ENCODE peak calls at places on chromosomes 13 and 19, in eight cellular contexts. Y is AG04450; C is effector memory CD4-positive, alpha-beta T cell; D is aorta; O is breast epithelium; T is ascending aorta; U is brain microvascular endothelial cell; Z is CD8-positive, alpha-beta T cell. N is an unnamed sample.
A peak's percentile ranks its signal among the peaks of the same experiment; 100 is the strongest.

GRCh38 chr19:44738603-44739585 is 9.6 kb upstream of the BCL3 start:
- DNase-seq in Y (no peak), C (no peak), D (no peak), O (no peak), T (no peak), U (no peak), Z (no peak), N (peak; percentile 83)

GRCh38 chr19:34975056-34975455 is 11.0 kb upstream of the ZNF792 start:
- DNase-seq in Y (no peak), C (no peak), D (no peak), O (no peak), T (no peak), U (no peak), Z (no peak), N (no peak)

GRCh38 chr19:8001651-8001994 is 3.8 kb downstream of the ELAVL1 start:
- DNase-seq in Y (no peak), C (no peak), D (no peak), O (no peak), T (no peak), U (no peak), Z (no peak), N (no peak)

GRCh38 chr13:42883142-42883541 is 101.8 kb downstream of the FAM216B start:
- DNase-seq in Y (no peak), C (no peak), D (no peak), O (no peak), T (no peak), U (peak; percentile 22), Z (no peak), N (no peak)

GRCh38 chr19:4844348-4845179 is 13.1 kb upstream of the TICAM1 start:
- DNase-seq in Y (no peak), C (no peak), D (no peak), O (no peak), T (no peak), U (no peak), Z (no peak), N (no peak)

GRCh38 chr19:40594657-40595077 is 6.5 kb upstream of the LTBP4 start:
- DNase-seq in Y (no peak), C (no peak), D (no peak), O (no peak), T (no peak), U (peak; percentile 44), Z (no peak), N (no peak)

GRCh38 chr19:40803857-40804782 is 5.1 kb downstream of the EGLN2 start:
- DNase-seq in Y (no peak), C (peak; percentile 66), D (peak; percentile 54), O (no peak), T (no peak), U (no peak), Z (peak; percentile 84), N (peak; percentile 79)

GRCh38 chr13:36839281-36839680 is 20.3 kb downstream of the RFXAP start:
- DNase-seq in Y (no peak), C (no peak), D (no peak), O (no peak), T (no peak), U (no peak), Z (no peak), N (no peak)

DNA sequence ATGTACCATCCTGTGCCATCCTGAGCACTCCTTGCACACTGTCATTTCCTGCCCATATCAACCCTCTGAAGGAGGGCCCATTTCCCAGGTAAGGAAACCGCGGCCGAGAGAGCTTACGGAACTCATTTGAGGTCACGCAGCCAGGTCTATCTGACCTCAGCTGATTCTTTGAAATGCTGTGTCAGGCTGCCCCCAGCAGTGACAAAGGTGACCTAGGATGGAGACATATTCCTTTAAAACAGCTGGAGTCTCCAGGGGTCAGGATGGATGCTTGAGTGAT is 42.2 kb upstream of the VSTM2B start:
- DNase-seq in Y (no peak), C (no peak), D (peak; percentile 41), O (no peak), T (no peak), U (no peak), Z (no peak), N (no peak)
- H3K27me3 ChIP-seq in Y (no peaks in the 10 kb centered on the region), C (no peaks in the 10 kb centered on the region), D (no peaks in the 10 kb centered on the region), O (no peaks in the 10 kb centered on the region), T (no peaks in the 10 kb centered on the region), U (no peaks in the 10 kb centered on the region), Z (no peaks in the 10 kb centered on the region), N (peaks cover 32% of the 10 kb centered on the region)

GRCh38 chr13:97221491-97221890 is 642 bp upstream of the MBNL2 start:
- DNase-seq in Y (no peak), C (no peak), D (no peak), O (no peak), T (no peak), U (no peak), Z (no peak), N (no peak)
- H3K4me3 ChIP-seq in Y (peak overlapping the region; percentile 82), C (no peak overlapping the region), D (peak overlapping the region; percentile 100), O (peak overlapping the region; percentile 65), T (peak overlapping the region; percentile 78), U (no peak overlapping the region), Z (peak overlapping the region; percentile 76), N (peak overlapping the region; percentile 53)

DNA sequence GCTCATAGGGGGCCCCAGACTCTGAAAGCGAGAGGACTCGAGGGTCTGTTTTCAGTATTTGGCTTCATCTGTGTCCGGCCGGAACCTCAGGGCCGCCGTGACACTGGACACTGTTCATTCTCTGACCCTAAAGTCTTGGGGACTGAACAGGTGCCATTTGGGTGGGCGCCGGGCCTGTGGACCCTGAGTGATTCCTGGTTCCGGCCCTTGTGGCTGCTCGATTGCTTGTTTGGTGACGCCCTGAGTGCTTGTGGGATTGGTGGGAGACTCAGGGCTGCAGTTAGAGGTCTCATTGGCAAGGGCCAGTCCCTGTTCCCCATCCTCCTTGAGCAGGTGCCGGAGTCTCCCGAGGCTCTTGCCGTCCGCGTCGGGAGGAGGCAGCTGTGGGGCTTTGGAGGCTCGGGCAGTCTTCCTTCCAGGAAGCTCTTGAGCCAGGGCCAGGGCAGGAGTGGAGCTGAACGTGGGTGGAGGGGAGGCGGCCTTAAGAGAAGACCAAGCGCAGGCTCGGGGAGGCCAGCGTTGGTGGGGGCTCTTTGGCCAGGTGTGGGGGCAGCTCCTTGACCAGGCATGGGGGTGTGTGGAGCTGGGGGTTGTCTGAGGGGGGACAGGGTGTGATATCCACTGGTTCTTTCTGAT is 4.7 kb downstream of the PTBP1 start:
- DNase-seq in Y (no peak), C (no peak), D (no peak), O (no peak), T (no peak), U (no peak), Z (no peak), N (peak; percentile 87)
- H3K27ac ChIP-seq in Y (peak overlapping the region; percentile 31), C (peak overlapping the region; percentile 41), D (no peak overlapping the region), O (peak overlapping the region; percentile 85), T (peak overlapping the region; percentile 32), U (peak overlapping the region; percentile 37), Z (peak overlapping the region; percentile 20), N (peak overlapping the region; percentile 95)

GRCh38 chr19:6044056-6044805 is 66.1 kb downstream of the RFX2 start:
- DNase-seq in Y (no peak), C (no peak), D (no peak), O (peak; percentile 28), T (no peak), U (no peak), Z (no peak), N (no peak)

GRCh38 chr19:6045108-6045507 is 65.2 kb downstream of the RFX2 start:
- DNase-seq in Y (no peak), C (no peak), D (no peak), O (peak; percentile 17), T (no peak), U (no peak), Z (no peak), N (no peak)

GRCh38 chr19:6041071-6041470 is 63.1 kb upstream of the RANBP3 start:
- DNase-seq in Y (no peak), C (no peak), D (no peak), O (peak; percentile 14), T (no peak), U (no peak), Z (no peak), N (no peak)

GRCh38 chr19:6041991-6042421 is 64.1 kb upstream of the RANBP3 start:
- DNase-seq in Y (no peak), C (no peak), D (no peak), O (peak; percentile 33), T (no peak), U (no peak), Z (no peak), N (no peak)

DNA sequence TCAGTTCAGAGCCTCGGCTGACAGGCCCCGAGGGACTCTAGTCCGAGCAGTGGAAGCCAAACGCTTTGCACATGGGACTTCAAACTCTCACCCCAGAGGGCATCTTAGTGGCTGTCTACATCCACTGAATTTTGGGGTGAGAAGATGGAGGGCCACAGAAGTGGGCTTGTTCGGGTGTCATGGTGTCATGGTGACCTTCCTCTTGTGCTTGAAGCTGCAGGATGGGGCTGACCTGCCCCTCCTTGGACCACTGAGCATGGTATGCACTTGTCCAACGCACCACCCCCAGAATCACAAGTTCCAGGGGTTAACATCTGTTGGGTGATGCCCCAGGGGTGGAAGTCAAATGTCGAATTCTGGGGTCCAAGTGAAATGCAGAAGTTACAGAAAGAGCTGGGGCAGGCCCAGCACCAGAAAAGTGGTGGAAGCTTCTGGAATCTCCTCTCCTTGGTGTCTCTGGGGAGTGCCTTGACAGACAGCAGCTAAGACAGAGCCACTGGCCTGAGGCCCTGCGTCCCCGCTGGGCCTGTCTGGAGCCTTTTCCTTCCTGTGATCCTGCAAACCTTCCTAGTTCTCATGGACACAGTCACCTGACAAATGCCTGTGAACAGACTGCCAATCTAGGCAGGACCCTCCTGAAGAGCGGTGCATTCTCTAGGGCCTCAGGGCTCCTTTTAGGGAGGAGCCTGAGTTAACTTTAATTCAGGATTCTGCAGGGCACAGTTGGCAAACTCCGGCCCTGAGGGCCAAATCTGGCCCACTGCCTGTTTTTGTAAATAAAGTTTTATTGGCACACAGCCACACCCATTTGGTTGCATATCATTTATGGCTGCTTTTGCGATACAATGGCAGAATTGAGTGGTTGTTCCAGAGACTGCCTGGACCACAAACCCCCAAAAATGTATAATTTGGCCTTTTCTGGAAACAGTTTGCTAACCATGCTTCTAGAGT is 65.1 kb upstream of the RANBP3 start:
- DNase-seq in Y (no peak), C (no peak), D (no peak), O (peak; percentile 24), T (no peak), U (no peak), Z (no peak), N (no peak)
- H3K27me3 ChIP-seq in Y (no peaks in the 10 kb centered on the region), C (no peaks in the 10 kb centered on the region), D (no peaks in the 10 kb centered on the region), O (no peaks in the 10 kb centered on the region), T (no peaks in the 10 kb centered on the region), U (no peaks in the 10 kb centered on the region), Z (no peaks in the 10 kb centered on the region), N (no peaks in the 10 kb centered on the region)

DNA sequence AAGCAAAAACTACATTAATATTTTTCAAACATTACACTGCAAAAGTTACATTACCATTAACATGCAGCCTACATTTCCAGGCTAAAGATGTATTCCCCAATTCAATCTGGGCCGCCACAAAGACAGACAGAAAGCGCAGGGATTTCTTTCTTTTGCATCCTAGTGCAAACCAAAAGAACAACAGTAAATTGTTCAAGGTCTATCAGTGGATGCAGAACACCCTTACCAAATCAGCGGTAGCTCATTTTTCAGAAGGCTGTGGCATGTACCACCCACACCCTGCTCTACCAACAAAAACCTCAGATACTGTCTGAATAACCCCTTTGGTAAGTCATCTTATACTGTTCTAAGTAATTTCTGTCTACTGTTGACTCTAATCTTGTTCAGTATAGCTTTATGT is 3.6 kb downstream of the TPT1 start:
- DNase-seq in Y (no peak), C (no peak), D (no peak), O (no peak), T (no peak), U (no peak), Z (no peak), N (no peak)
- H3K4me3 ChIP-seq in Y (peak overlapping the region; percentile 1), C (no peak overlapping the region), D (no peak overlapping the region), O (no peak overlapping the region), T (peak overlapping the region; percentile 90), U (peak overlapping the region; percentile 83), Z (no peak overlapping the region), N (peak overlapping the region; percentile 95)

DNA sequence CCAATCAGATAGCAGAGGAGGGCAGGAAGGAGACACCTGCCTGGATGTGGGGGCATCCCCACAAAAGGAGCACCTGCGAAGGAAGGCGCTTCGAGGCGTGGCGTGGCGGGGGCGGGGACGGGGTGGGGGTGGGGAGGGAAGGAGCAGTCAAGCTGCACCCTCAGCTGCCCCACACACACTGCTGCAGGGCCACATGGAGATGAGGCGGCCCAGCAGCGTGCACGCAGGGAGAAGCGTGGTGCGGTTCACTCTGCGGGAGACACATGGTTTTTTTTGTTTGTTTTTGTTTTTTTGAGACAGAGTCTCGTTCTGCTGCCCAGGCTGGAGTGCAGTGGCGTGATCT is 21.4 kb downstream of the ANKRD27 start:
- DNase-seq in Y (no peak), C (no peak), D (no peak), O (no peak), T (no peak), U (no peak), Z (no peak), N (no peak)
- H3K27ac ChIP-seq in Y (no peak overlapping the region), C (no peak overlapping the region), D (no peak overlapping the region), O (no peak overlapping the region), T (no peak overlapping the region), U (no peak overlapping the region), Z (no peak overlapping the region), N (no peak overlapping the region)

N was measured in left lung.